ENCODE peak calls at places on chromosomes 7 and 10, in nine cellular contexts. One of them, this sample, is unnamed. For H3K36me3 and H3K27me3, the result is how much of the 10 kb centered on the place peaks cover.

GRCh38 chr10:86165666-86166065 is 200.9 kb downstream of the GRID1 start:
- DNase-seq in heart right ventricle: no peak
- DNase-seq in MM.1S: no peak
- DNase-seq in psoas muscle: no peak
- DNase-seq in testis: no peak
- DNase-seq in CD8-positive, alpha-beta memory T cell: no peak
- DNase-seq in PC-3: no peak
- DNase-seq in right lobe of liver: no peak
- DNase-seq in cardiac muscle cell: no peak
- DNase-seq in this sample: no peak

GRCh38 chr10:88647216-88647615 is 17.0 kb upstream of the LIPF start:
- DNase-seq in psoas muscle: no peak
- DNase-seq in heart right ventricle: no peak
- DNase-seq in right lobe of liver: no peak
- DNase-seq in MM.1S: no peak
- DNase-seq in cardiac muscle cell: no peak
- DNase-seq in CD8-positive, alpha-beta memory T cell: no peak
- DNase-seq in PC-3: no peak
- DNase-seq in testis: no peak
- DNase-seq in this sample: no peak

GRCh38 chr10:87670591-87670990 is 10.9 kb downstream of the PAPSS2 start:
- DNase-seq in CD8-positive, alpha-beta memory T cell: no peak
- DNase-seq in psoas muscle: no peak
- DNase-seq in heart right ventricle: no peak
- DNase-seq in cardiac muscle cell: no peak
- DNase-seq in testis: no peak
- DNase-seq in PC-3: no peak
- DNase-seq in right lobe of liver: no peak
- DNase-seq in MM.1S: no peak
- DNase-seq in this sample: no peak

GRCh38 chr10:69801434-69802315 is at the start of gene COL13A1:
- DNase-seq in right lobe of liver: no peak
- DNase-seq in psoas muscle: peak
- DNase-seq in PC-3: peak
- DNase-seq in cardiac muscle cell: peak
- DNase-seq in MM.1S: no peak
- DNase-seq in heart right ventricle: peak
- DNase-seq in CD8-positive, alpha-beta memory T cell: no peak
- DNase-seq in testis: peak
- DNase-seq in this sample: peak

GRCh38 chr7:18508441-18509427 is 13.2 kb downstream of the HDAC9 start:
- DNase-seq in MM.1S: peak
- DNase-seq in psoas muscle: no peak
- DNase-seq in PC-3: peak
- DNase-seq in testis: no peak
- DNase-seq in heart right ventricle: no peak
- DNase-seq in right lobe of liver: no peak
- DNase-seq in cardiac muscle cell: peak
- DNase-seq in CD8-positive, alpha-beta memory T cell: no peak
- DNase-seq in this sample: peak

GRCh38 chr7:77455334-77455733 is 39.2 kb upstream of the GSAP start:
- DNase-seq in right lobe of liver: no peak
- DNase-seq in testis: no peak
- DNase-seq in CD8-positive, alpha-beta memory T cell: no peak
- DNase-seq in PC-3: peak
- DNase-seq in psoas muscle: peak
- DNase-seq in MM.1S: no peak
- DNase-seq in heart right ventricle: peak
- DNase-seq in cardiac muscle cell: no peak
- DNase-seq in this sample: no peak

GRCh38 chr10:132154440-132154839 is 32.3 kb upstream of the DPYSL4 start:
- DNase-seq in cardiac muscle cell: no peak
- DNase-seq in right lobe of liver: no peak
- DNase-seq in PC-3: no peak
- DNase-seq in testis: no peak
- DNase-seq in CD8-positive, alpha-beta memory T cell: no peak
- DNase-seq in MM.1S: no peak
- DNase-seq in heart right ventricle: no peak
- DNase-seq in psoas muscle: no peak
- DNase-seq in this sample: no peak

GRCh38 chr7:98266840-98267239 is 14.6 kb upstream of the BRI3 start:
- DNase-seq in PC-3: no peak
- DNase-seq in right lobe of liver: no peak
- DNase-seq in cardiac muscle cell: no peak
- DNase-seq in heart right ventricle: no peak
- DNase-seq in CD8-positive, alpha-beta memory T cell: no peak
- DNase-seq in MM.1S: no peak
- DNase-seq in psoas muscle: no peak
- DNase-seq in testis: no peak
- DNase-seq in this sample: no peak

GRCh38 chr10:15879663-15880062 is 19.4 kb upstream of the MINDY3 start:
- DNase-seq in right lobe of liver: no peak
- DNase-seq in heart right ventricle: no peak
- DNase-seq in CD8-positive, alpha-beta memory T cell: no peak
- DNase-seq in testis: no peak
- DNase-seq in psoas muscle: no peak
- DNase-seq in PC-3: no peak
- DNase-seq in cardiac muscle cell: no peak
- DNase-seq in MM.1S: no peak
- DNase-seq in this sample: peak

GRCh38 chr7:152180587-152180986 is 155.1 kb downstream of the GALNT11 start:
- DNase-seq in CD8-positive, alpha-beta memory T cell: no peak
- DNase-seq in cardiac muscle cell: no peak
- DNase-seq in MM.1S: no peak
- DNase-seq in heart right ventricle: no peak
- DNase-seq in psoas muscle: no peak
- DNase-seq in right lobe of liver: no peak
- DNase-seq in testis: no peak
- DNase-seq in PC-3: no peak
- DNase-seq in this sample: no peak

GRCh38 chr10:27022048-27022447 is 78.2 kb downstream of the ANKRD26 start:
- DNase-seq in testis: no peak
- DNase-seq in heart right ventricle: no peak
- DNase-seq in MM.1S: no peak
- DNase-seq in cardiac muscle cell: no peak
- DNase-seq in psoas muscle: no peak
- DNase-seq in right lobe of liver: no peak
- DNase-seq in CD8-positive, alpha-beta memory T cell: no peak
- DNase-seq in PC-3: no peak
- DNase-seq in this sample: no peak

GRCh38 chr7:36129048-36129534 is 24.0 kb upstream of the EEPD1 start:
- DNase-seq in PC-3: peak
- DNase-seq in CD8-positive, alpha-beta memory T cell: no peak
- DNase-seq in MM.1S: no peak
- DNase-seq in heart right ventricle: no peak
- DNase-seq in testis: no peak
- DNase-seq in psoas muscle: peak
- DNase-seq in cardiac muscle cell: no peak
- DNase-seq in right lobe of liver: no peak
- DNase-seq in this sample: no peak

GRCh38 chr7:36066021-36066664 is 86.9 kb upstream of the EEPD1 start:
- DNase-seq in testis: peak
- DNase-seq in right lobe of liver: no peak
- DNase-seq in MM.1S: no peak
- DNase-seq in heart right ventricle: no peak
- DNase-seq in CD8-positive, alpha-beta memory T cell: no peak
- DNase-seq in cardiac muscle cell: no peak
- DNase-seq in psoas muscle: no peak
- DNase-seq in PC-3: no peak
- DNase-seq in this sample: no peak

GRCh38 chr7:115678049-115678982 is 352.2 kb downstream of the TFEC start:
- DNase-seq in psoas muscle: no peak
- DNase-seq in testis: peak
- DNase-seq in cardiac muscle cell: no peak
- DNase-seq in right lobe of liver: peak
- DNase-seq in PC-3: peak
- DNase-seq in MM.1S: no peak
- DNase-seq in CD8-positive, alpha-beta memory T cell: no peak
- DNase-seq in heart right ventricle: no peak
- DNase-seq in this sample: no peak

GRCh38 chr10:125843603-125844329 is 20.4 kb downstream of the BCCIP start:
- DNase-seq in right lobe of liver: no peak
- DNase-seq in psoas muscle: no peak
- DNase-seq in heart right ventricle: no peak
- DNase-seq in testis: peak
- DNase-seq in MM.1S: no peak
- DNase-seq in cardiac muscle cell: no peak
- DNase-seq in PC-3: no peak
- DNase-seq in CD8-positive, alpha-beta memory T cell: no peak
- DNase-seq in this sample: no peak

GRCh38 chr10:125845617-125846016 is 22.3 kb downstream of the BCCIP start:
- DNase-seq in heart right ventricle: no peak
- DNase-seq in right lobe of liver: no peak
- DNase-seq in MM.1S: no peak
- DNase-seq in CD8-positive, alpha-beta memory T cell: no peak
- DNase-seq in PC-3: no peak
- DNase-seq in psoas muscle: no peak
- DNase-seq in testis: no peak
- DNase-seq in cardiac muscle cell: no peak
- DNase-seq in this sample: no peak

GRCh38 chr10:125846894-125847293 is 23.5 kb downstream of the BCCIP start:
- DNase-seq in PC-3: no peak
- DNase-seq in MM.1S: no peak
- DNase-seq in right lobe of liver: no peak
- DNase-seq in heart right ventricle: no peak
- DNase-seq in CD8-positive, alpha-beta memory T cell: no peak
- DNase-seq in cardiac muscle cell: no peak
- DNase-seq in psoas muscle: no peak
- DNase-seq in testis: no peak
- DNase-seq in this sample: no peak

GRCh38 chr10:125848371-125848770 is 25.0 kb downstream of the BCCIP start:
- DNase-seq in MM.1S: no peak
- DNase-seq in CD8-positive, alpha-beta memory T cell: no peak
- DNase-seq in heart right ventricle: no peak
- DNase-seq in psoas muscle: no peak
- DNase-seq in right lobe of liver: peak
- DNase-seq in PC-3: no peak
- DNase-seq in testis: no peak
- DNase-seq in cardiac muscle cell: no peak
- DNase-seq in this sample: no peak

DNA sequence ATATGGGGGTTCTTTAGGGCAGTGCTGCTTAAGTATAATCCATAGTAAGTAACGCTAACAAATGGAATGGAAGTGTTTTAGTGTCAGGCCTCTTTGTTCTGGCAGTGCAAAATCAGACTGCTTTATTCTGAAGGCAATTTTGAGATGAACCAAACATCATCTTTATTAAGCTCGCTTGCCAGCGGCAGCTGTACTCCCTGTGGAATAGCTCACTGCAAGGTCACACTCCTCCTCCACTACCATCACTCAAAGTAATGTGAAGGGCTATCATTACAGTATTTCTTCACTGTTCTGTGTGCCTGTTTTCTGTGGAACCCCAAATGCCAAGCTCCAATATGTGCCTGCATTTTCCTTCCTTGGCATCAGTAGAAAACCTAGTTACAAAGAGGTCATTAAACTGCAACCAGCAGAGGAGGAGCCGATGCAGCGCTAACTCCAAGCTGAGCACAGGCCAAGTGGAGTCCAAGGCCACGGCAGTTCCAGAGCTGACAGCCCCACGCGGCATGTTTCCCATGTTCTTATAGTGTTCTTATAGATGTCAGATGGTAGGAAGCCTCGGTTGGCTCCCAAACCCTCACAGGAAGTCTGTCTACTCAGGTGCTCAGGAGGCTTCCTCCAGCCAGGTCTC is 21.4 kb downstream of the BCCIP start:
- DNase-seq in PC-3: no peak
- DNase-seq in testis: peak
- DNase-seq in heart right ventricle: no peak
- DNase-seq in right lobe of liver: peak
- DNase-seq in cardiac muscle cell: no peak
- DNase-seq in psoas muscle: no peak
- DNase-seq in MM.1S: no peak
- DNase-seq in CD8-positive, alpha-beta memory T cell: no peak
- DNase-seq in this sample: no peak
- H3K36me3 ChIP-seq in PC-3: under half
- H3K36me3 ChIP-seq in testis: under half
- H3K36me3 ChIP-seq in heart right ventricle: half or more
- H3K36me3 ChIP-seq in right lobe of liver: under half
- H3K36me3 ChIP-seq in cardiac muscle cell: half or more
- H3K36me3 ChIP-seq in psoas muscle: under half
- H3K36me3 ChIP-seq in MM.1S: under half
- H3K36me3 ChIP-seq in CD8-positive, alpha-beta memory T cell: under half
- H3K36me3 ChIP-seq in this sample: under half

GRCh38 chr7:20785211-20786048 is 1.3 kb downstream of the SP8 start:
- DNase-seq in PC-3: peak
- DNase-seq in psoas muscle: no peak
- DNase-seq in CD8-positive, alpha-beta memory T cell: no peak
- DNase-seq in right lobe of liver: no peak
- DNase-seq in testis: no peak
- DNase-seq in cardiac muscle cell: peak
- DNase-seq in MM.1S: no peak
- DNase-seq in heart right ventricle: no peak
- DNase-seq in this sample: peak
- H3K4me3 ChIP-seq in PC-3: peak
- H3K4me3 ChIP-seq in psoas muscle: peak
- H3K4me3 ChIP-seq in CD8-positive, alpha-beta memory T cell: no peak
- H3K4me3 ChIP-seq in right lobe of liver: no peak
- H3K4me3 ChIP-seq in testis: peak
- H3K4me3 ChIP-seq in cardiac muscle cell: peak
- H3K4me3 ChIP-seq in MM.1S: peak
- H3K4me3 ChIP-seq in heart right ventricle: peak
- H3K4me3 ChIP-seq in this sample: peak

DNA sequence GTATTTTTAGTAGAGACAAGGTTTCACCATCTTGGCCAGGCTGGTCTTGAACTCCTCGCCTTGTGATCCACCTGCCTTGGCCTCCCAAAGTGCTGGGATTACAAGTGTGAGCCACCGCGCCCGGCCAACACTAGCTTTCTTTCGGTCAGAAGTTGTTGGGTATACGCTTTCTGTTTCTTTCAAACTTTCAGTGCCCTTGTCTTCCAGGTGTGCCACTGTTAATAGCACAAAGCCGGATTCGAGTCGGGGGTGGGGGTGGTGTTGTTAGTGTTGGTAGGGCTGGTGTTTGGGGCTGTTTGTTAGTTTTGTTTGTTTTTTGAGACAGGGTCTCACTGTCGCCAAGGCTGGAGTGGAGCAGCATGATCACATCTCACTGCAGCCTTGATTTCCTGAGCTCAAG is 33.8 kb upstream of the NANOS1 start:
- DNase-seq in CD8-positive, alpha-beta memory T cell: no peak
- DNase-seq in cardiac muscle cell: no peak
- DNase-seq in right lobe of liver: no peak
- DNase-seq in PC-3: no peak
- DNase-seq in psoas muscle: no peak
- DNase-seq in heart right ventricle: no peak
- DNase-seq in MM.1S: peak
- DNase-seq in testis: no peak
- DNase-seq in this sample: no peak
- H3K27me3 ChIP-seq in CD8-positive, alpha-beta memory T cell: under half
- H3K27me3 ChIP-seq in cardiac muscle cell: under half
- H3K27me3 ChIP-seq in right lobe of liver: under half
- H3K27me3 ChIP-seq in PC-3: under half
- H3K27me3 ChIP-seq in psoas muscle: under half
- H3K27me3 ChIP-seq in heart right ventricle: under half
- H3K27me3 ChIP-seq in MM.1S: under half
- H3K27me3 ChIP-seq in testis: under half
- H3K27me3 ChIP-seq in this sample: under half

GRCh38 chr7:2101630-2102374 is 130.9 kb downstream of the MAD1L1 start:
- DNase-seq in testis: no peak
- DNase-seq in CD8-positive, alpha-beta memory T cell: no peak
- DNase-seq in right lobe of liver: no peak
- DNase-seq in heart right ventricle: no peak
- DNase-seq in psoas muscle: no peak
- DNase-seq in MM.1S: no peak
- DNase-seq in PC-3: no peak
- DNase-seq in cardiac muscle cell: no peak
- DNase-seq in this sample: no peak
- H3K36me3 ChIP-seq in testis: under half
- H3K36me3 ChIP-seq in CD8-positive, alpha-beta memory T cell: under half
- H3K36me3 ChIP-seq in right lobe of liver: under half
- H3K36me3 ChIP-seq in heart right ventricle: under half
- H3K36me3 ChIP-seq in psoas muscle: under half
- H3K36me3 ChIP-seq in MM.1S: under half
- H3K36me3 ChIP-seq in PC-3: under half
- H3K36me3 ChIP-seq in cardiac muscle cell: under half
- H3K36me3 ChIP-seq in this sample: under half

This sample was measured in H7.